ENCODE peak calls at places on chromosomes 16 and 17, in nine cellular contexts. One of them, this sample, is unnamed.

GRCh38 chr16:57528499-57529323 is 7.7 kb downstream of the CCDC102A start:
- DNase-seq in ELR: no peak
- DNase-seq in activated naive CD4-positive, alpha-beta T cell treated with anti-CD3 and anti-CD28 coated beads, Interleukin-2, amount 10 ng/mL, durations not matched to agents 7 days and 5 days: no peak
- DNase-seq in pons: no peak
- DNase-seq in RWPE1: no peak
- DNase-seq in kidney tubule cell: no peak
- DNase-seq in nucleus accumbens: no peak
- DNase-seq in small intestine: peak; percentile 89
- DNase-seq in NCI-H2107: no peak
- DNase-seq in this sample: no peak

GRCh38 chr16:700684-701584 is 4.7 kb downstream of the FBXL16 start:
- DNase-seq in kidney tubule cell: no peak
- DNase-seq in RWPE1: no peak
- DNase-seq in nucleus accumbens: no peak
- DNase-seq in small intestine: no peak
- DNase-seq in ELR: no peak
- DNase-seq in pons: no peak
- DNase-seq in NCI-H2107: no peak
- DNase-seq in activated naive CD4-positive, alpha-beta T cell treated with anti-CD3 and anti-CD28 coated beads, Interleukin-2, amount 10 ng/mL, durations not matched to agents 7 days and 5 days: peak; percentile 65
- DNase-seq in this sample: no peak

GRCh38 chr17:1561420-1562177 is 993 bp downstream of the PITPNA start:
- DNase-seq in pons: no peak
- DNase-seq in nucleus accumbens: no peak
- DNase-seq in NCI-H2107: no peak
- DNase-seq in kidney tubule cell: peak; percentile 23
- DNase-seq in ELR: peak; percentile 49
- DNase-seq in small intestine: no peak
- DNase-seq in activated naive CD4-positive, alpha-beta T cell treated with anti-CD3 and anti-CD28 coated beads, Interleukin-2, amount 10 ng/mL, durations not matched to agents 7 days and 5 days: peak; percentile 51
- DNase-seq in RWPE1: peak; percentile 44
- DNase-seq in this sample: peak; percentile 32

GRCh38 chr17:63550816-63551639 is 751 bp downstream of the DCAF7 start:
- DNase-seq in nucleus accumbens: no peak
- DNase-seq in ELR: peak; percentile 75
- DNase-seq in kidney tubule cell: peak; percentile 38
- DNase-seq in small intestine: peak; percentile 35
- DNase-seq in RWPE1: peak; percentile 27
- DNase-seq in NCI-H2107: peak; percentile 10
- DNase-seq in pons: peak; percentile 9
- DNase-seq in activated naive CD4-positive, alpha-beta T cell treated with anti-CD3 and anti-CD28 coated beads, Interleukin-2, amount 10 ng/mL, durations not matched to agents 7 days and 5 days: peak; percentile 45
- DNase-seq in this sample: no peak

GRCh38 chr16:18041864-18042834 is 294.4 kb downstream of the NPIPA8 start:
- DNase-seq in pons: no peak
- DNase-seq in kidney tubule cell: no peak
- DNase-seq in ELR: no peak
- DNase-seq in small intestine: peak; percentile 64
- DNase-seq in activated naive CD4-positive, alpha-beta T cell treated with anti-CD3 and anti-CD28 coated beads, Interleukin-2, amount 10 ng/mL, durations not matched to agents 7 days and 5 days: no peak
- DNase-seq in RWPE1: no peak
- DNase-seq in NCI-H2107: no peak
- DNase-seq in nucleus accumbens: no peak
- DNase-seq in this sample: no peak

GRCh38 chr17:72613411-72614292 is 478.8 kb downstream of the SLC39A11 start:
- DNase-seq in RWPE1: peak; percentile 75
- DNase-seq in pons: no peak
- DNase-seq in NCI-H2107: no peak
- DNase-seq in kidney tubule cell: peak; percentile 87
- DNase-seq in small intestine: peak; percentile 14
- DNase-seq in activated naive CD4-positive, alpha-beta T cell treated with anti-CD3 and anti-CD28 coated beads, Interleukin-2, amount 10 ng/mL, durations not matched to agents 7 days and 5 days: no peak
- DNase-seq in nucleus accumbens: no peak
- DNase-seq in ELR: peak; percentile 63
- DNase-seq in this sample: no peak

GRCh38 chr16:46573008-46573833 is 48.0 kb downstream of the SHCBP1 start:
- DNase-seq in ELR: peak; percentile 96
- DNase-seq in activated naive CD4-positive, alpha-beta T cell treated with anti-CD3 and anti-CD28 coated beads, Interleukin-2, amount 10 ng/mL, durations not matched to agents 7 days and 5 days: no peak
- DNase-seq in RWPE1: peak; percentile 56
- DNase-seq in nucleus accumbens: no peak
- DNase-seq in small intestine: no peak
- DNase-seq in pons: no peak
- DNase-seq in kidney tubule cell: peak; percentile 72
- DNase-seq in NCI-H2107: no peak
- DNase-seq in this sample: no peak

GRCh38 chr17:73007447-73007846 is 85.0 kb downstream of the SLC39A11 start:
- DNase-seq in small intestine: peak; percentile 35
- DNase-seq in pons: no peak
- DNase-seq in NCI-H2107: no peak
- DNase-seq in activated naive CD4-positive, alpha-beta T cell treated with anti-CD3 and anti-CD28 coated beads, Interleukin-2, amount 10 ng/mL, durations not matched to agents 7 days and 5 days: no peak
- DNase-seq in nucleus accumbens: no peak
- DNase-seq in RWPE1: no peak
- DNase-seq in ELR: no peak
- DNase-seq in kidney tubule cell: peak; percentile 12
- DNase-seq in this sample: no peak

GRCh38 chr17:49022391-49022941 is 25.3 kb downstream of the IGF2BP1 start:
- DNase-seq in small intestine: no peak
- DNase-seq in nucleus accumbens: no peak
- DNase-seq in NCI-H2107: no peak
- DNase-seq in RWPE1: peak; percentile 80
- DNase-seq in activated naive CD4-positive, alpha-beta T cell treated with anti-CD3 and anti-CD28 coated beads, Interleukin-2, amount 10 ng/mL, durations not matched to agents 7 days and 5 days: no peak
- DNase-seq in ELR: peak; percentile 65
- DNase-seq in pons: no peak
- DNase-seq in kidney tubule cell: peak; percentile 84
- DNase-seq in this sample: no peak

GRCh38 chr16:718922-719321 is 2.0 kb upstream of the ANTKMT start:
- DNase-seq in RWPE1: no peak
- DNase-seq in small intestine: peak; percentile 63
- DNase-seq in activated naive CD4-positive, alpha-beta T cell treated with anti-CD3 and anti-CD28 coated beads, Interleukin-2, amount 10 ng/mL, durations not matched to agents 7 days and 5 days: no peak
- DNase-seq in nucleus accumbens: no peak
- DNase-seq in kidney tubule cell: no peak
- DNase-seq in NCI-H2107: no peak
- DNase-seq in pons: no peak
- DNase-seq in ELR: no peak
- DNase-seq in this sample: no peak

This sample was measured in NCI-H1930.